ENCODE peak calls at places on chromosomes 4 and X, in five cellular contexts. D is fibroblast of pulmonary artery, O is coronary artery, Y is GM03348, N is GM23248. E is an unnamed sample.

GRCh38 chr4:76457885-76458284 is 22.9 kb downstream of the SHROOM3 start:
- DNase-seq in D (peak; percentile 30), O (no peak), Y (no peak), N (no peak), E (peak; percentile 13)

GRCh38 chrX:134181261-134181660 is 55.7 kb upstream of the CCDC160 start:
- DNase-seq in D (no peak), O (no peak), Y (no peak), N (no peak), E (no peak)

GRCh38 chr4:83255584-83255983 is 29.0 kb downstream of the COQ2 start:
- DNase-seq in D (peak; percentile 76), O (no peak), Y (peak; percentile 28), N (peak; percentile 37), E (peak; percentile 64)

GRCh38 chrX:69428216-69428615 is 75.9 kb upstream of the NALF2 start:
- DNase-seq in D (no peak), O (no peak), Y (no peak), N (no peak), E (no peak)

GRCh38 chr4:185865901-185866328 is 53.9 kb upstream of the SORBS2 start:
- DNase-seq in D (peak; percentile 80), O (no peak), Y (peak; percentile 60), N (peak; percentile 43), E (peak; percentile 80)

GRCh38 chr4:68906238-68907137 is 45.1 kb downstream of the UGT2A3 start:
- DNase-seq in D (peak; percentile 10), O (no peak), Y (peak; percentile 7), N (no peak), E (peak; percentile 69)

GRCh38 chr4:118354913-118355312 is 2.1 kb upstream of the PRSS12 start:
- DNase-seq in D (no peak), O (no peak), Y (no peak), N (no peak), E (no peak)

GRCh38 chrX:24768556-24768955 is 74.8 kb downstream of the POLA1 start:
- DNase-seq in D (no peak), O (no peak), Y (no peak), N (no peak), E (no peak)

GRCh38 chr4:155809835-155810234 is 51.0 kb downstream of the GUCY1B1 start:
- DNase-seq in D (peak; percentile 94), O (no peak), Y (peak; percentile 71), N (peak; percentile 87), E (peak; percentile 92)

GRCh38 chrX:71666240-71667223 is 814 bp upstream of the LOC101059915 start:
- DNase-seq in D (no peak), O (no peak), Y (no peak), N (no peak), E (no peak)

GRCh38 chr4:176054942-176055341 is 10.7 kb upstream of the WDR17 start:
- DNase-seq in D (no peak), O (no peak), Y (peak; percentile 8), N (no peak), E (no peak)

GRCh38 chr4:109424093-109424818 is 9.4 kb upstream of the SEC24B start:
- DNase-seq in D (no peak), O (no peak), Y (no peak), N (no peak), E (no peak)